ENCODE peak calls at places on chromosome 6, in five cellular contexts. N, R, A, P and B are unnamed samples. For H3K9me3 and H3K4me1, the result is how much of the 10 kb centered on the place peaks cover.

GRCh38 chr6:73519943-73520687 is 717 bp downstream of the EEF1A1 start:
- DNase-seq in A (peak), N (peak), R (peak), P (peak), B (peak)

GRCh38 chr6:118569498-118569897 is 21.4 kb downstream of the PLN start:
- DNase-seq in R (no peak), A (no peak), P (no peak), N (no peak), B (no peak)

GRCh38 chr6:51753635-51754034 is 333.8 kb downstream of the PKHD1 start:
- DNase-seq in N (peak), R (no peak), A (no peak), P (peak), B (no peak)

GRCh38 chr6:157432231-157432630 is 51.2 kb downstream of the ZDHHC14 start:
- DNase-seq in A (no peak), R (no peak), N (no peak), P (no peak), B (no peak)

GRCh38 chr6:31578461-31579118 is 3.2 kb downstream of the TNF start:
- DNase-seq in N (no peak), P (peak), R (no peak), A (no peak), B (no peak)

GRCh38 chr6:14807130-14807529 is 438.7 kb upstream of the JARID2 start:
- DNase-seq in A (no peak), R (no peak), P (no peak), N (no peak), B (no peak)

GRCh38 chr6:35078896-35079295 is 62.2 kb downstream of the TCP11 start:
- DNase-seq in P (no peak), N (no peak), R (no peak), A (no peak), B (no peak)

GRCh38 chr6:47633141-47633540 is 65.2 kb upstream of the ADGRF4 start:
- DNase-seq in A (peak), P (peak), R (no peak), N (no peak), B (peak)

GRCh38 chr6:110560239-110561015 is 84.0 kb upstream of the SLC22A16 start:
- DNase-seq in A (no peak), N (no peak), P (no peak), R (no peak), B (no peak)

GRCh38 chr6:56604186-56604585 is 38.5 kb downstream of the DST start:
- DNase-seq in R (no peak), A (no peak), N (no peak), P (peak), B (no peak)

GRCh38 chr6:17816921-17817611 is 110.3 kb upstream of the NUP153 start:
- DNase-seq in A (peak), N (no peak), P (no peak), R (no peak), B (peak)

GRCh38 chr6:168631589-168631988 is 190.6 kb downstream of the SMOC2 start:
- DNase-seq in N (no peak), P (no peak), R (no peak), A (no peak), B (no peak)

GRCh38 chr6:79233611-79234149 is 802 bp downstream of the HMGN3 start:
- DNase-seq in N (peak), P (peak), A (peak), R (peak), B (peak)

GRCh38 chr6:39923394-39923793 is 10.9 kb downstream of the MOCS1 start:
- DNase-seq in N (peak), R (peak), P (peak), A (no peak), B (no peak)

GRCh38 chr6:1792989-1793388 is 183.3 kb downstream of the FOXC1 start:
- DNase-seq in A (no peak), P (peak), N (peak), R (no peak), B (no peak)

GRCh38 chr6:169042061-169042460 is 211.6 kb downstream of the THBS2 start:
- DNase-seq in R (no peak), N (no peak), A (no peak), P (no peak), B (peak)

GRCh38 chr6:166411721-166412151 is 29.0 kb upstream of the MPC1 start:
- DNase-seq in A (no peak), N (no peak), P (no peak), R (peak), B (no peak)

DNA sequence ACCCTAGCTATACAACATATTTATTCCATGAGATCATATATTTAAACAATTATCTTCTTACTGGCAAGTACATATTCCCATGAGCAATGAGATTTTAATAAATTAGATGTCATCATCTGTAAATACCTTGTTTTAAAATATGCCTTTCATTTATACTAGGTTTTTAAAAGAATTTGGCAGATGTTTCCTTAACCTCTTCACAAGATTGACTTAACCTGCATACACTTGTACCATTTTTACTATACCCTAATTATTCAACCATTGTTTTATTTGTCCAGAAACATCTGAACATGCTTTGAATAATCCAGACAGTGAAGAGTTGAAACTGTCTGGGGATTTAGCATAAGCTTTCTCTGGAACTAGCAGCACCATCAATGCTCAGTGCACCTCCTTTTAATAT is 188.0 kb upstream of the TENT5A start:
- DNase-seq in R (no peak), N (no peak), A (peak), P (no peak), B (no peak)
- H3K9ac ChIP-seq in R (no peak), N (no peak), A (no peak), P (no peak), B (no peak)

GRCh38 chr6:145507251-145507650 is 228.1 kb downstream of the EPM2A start:
- DNase-seq in P (peak), N (no peak), A (no peak), R (no peak), B (no peak)
- H3K9me3 ChIP-seq in P (under half), N (under half), A (under half), R (under half), B (under half)

DNA sequence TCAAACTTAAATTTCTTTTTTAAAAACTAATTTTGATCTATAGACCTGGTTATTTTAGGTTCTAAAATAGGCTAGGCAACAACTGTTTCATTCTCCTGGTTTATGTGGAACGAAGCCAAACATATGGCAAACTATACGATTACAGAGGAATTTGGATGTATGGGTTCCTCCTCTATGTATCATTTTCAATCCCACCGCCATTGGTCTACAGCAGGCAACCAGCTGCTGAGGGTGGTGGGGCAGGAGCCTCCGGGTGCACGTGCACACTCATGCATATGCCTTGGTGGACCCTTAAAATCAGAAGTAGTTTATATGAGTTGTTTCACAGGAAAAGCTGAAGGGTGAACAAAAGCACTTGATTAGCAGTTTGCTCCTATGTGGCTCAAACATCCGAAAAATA is 38.5 kb downstream of the LAMA4 start:
- DNase-seq in N (no peak), A (no peak), P (no peak), R (no peak), B (no peak)
- H3K4me1 ChIP-seq in N (under half), A (under half), P (under half), R (under half), B (half or more)

GRCh38 chr6:11653028-11653583 is 115.6 kb downstream of the TMEM170B start:
- DNase-seq in A (peak), R (peak), N (no peak), P (peak), B (peak)
- H3K9ac ChIP-seq in A (no peak), R (no peak), N (no peak), P (no peak), B (no peak)

GRCh38 chr6:324116-324728 is 31.9 kb downstream of the DUSP22 start:
- DNase-seq in R (no peak), P (no peak), A (no peak), N (no peak), B (no peak)
- H3K9me3 ChIP-seq in R (under half), P (under half), A (under half), N (under half), B (under half)

GRCh38 chr6:13407709-13408695 is 79.4 kb downstream of the GFOD1 start:
- DNase-seq in A (peak), P (peak), N (no peak), R (no peak), B (peak)
- H3K4me1 ChIP-seq in A (under half), P (under half), N (under half), R (under half), B (under half)

GRCh38 chr6:129104131-129104530 is 221.2 kb downstream of the LAMA2 start:
- DNase-seq in A (peak), P (peak), N (no peak), R (no peak), B (peak)

GRCh38 chr6:129102741-129103140 is 219.8 kb downstream of the LAMA2 start:
- DNase-seq in N (no peak), P (no peak), A (peak), R (no peak), B (no peak)

GRCh38 chr6:129104560-129104959 is 221.6 kb downstream of the LAMA2 start:
- DNase-seq in P (no peak), R (no peak), N (no peak), A (peak), B (no peak)

GRCh38 chr6:129105793-129106192 is 222.9 kb downstream of the LAMA2 start:
- DNase-seq in N (no peak), R (no peak), A (no peak), P (no peak), B (no peak)

DNA sequence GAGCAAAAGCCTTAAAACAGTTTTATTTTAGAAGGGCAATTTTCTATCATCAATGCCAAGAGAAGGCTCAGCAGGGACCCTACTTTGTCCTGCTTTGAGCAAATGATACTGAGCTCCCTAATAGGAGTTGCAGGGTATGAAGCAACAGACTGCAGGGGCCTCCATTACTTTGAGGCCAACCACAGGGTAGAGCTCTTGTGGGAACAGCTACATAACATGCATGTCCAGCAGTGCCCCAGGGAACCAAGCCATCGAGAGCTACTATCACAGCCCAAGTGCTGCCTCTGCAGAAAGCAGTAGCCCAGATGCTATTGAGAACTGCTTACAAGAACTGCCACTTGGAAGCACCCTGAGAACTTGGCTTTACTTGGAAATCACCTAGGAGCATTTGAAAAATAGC is 222.1 kb downstream of the LAMA2 start:
- DNase-seq in P (no peak), A (no peak), R (no peak), N (no peak), B (peak)
- H3K9ac ChIP-seq in P (no peak), A (no peak), R (no peak), N (no peak), B (peak)